ENCODE peak calls at places on chromosomes 2 and 18, in four cellular contexts. W, T, N and K are unnamed samples.

GRCh38 chr2:237207641-237208040 is 122.0 kb downstream of the COPS8 start:
- DNase-seq in N (peak), W (peak), T (no peak), K (no peak)

GRCh38 chr2:32652555-32653209 is 24.8 kb downstream of the TTC27 start:
- DNase-seq in T (no peak), N (no peak), W (no peak), K (no peak)

GRCh38 chr2:132463719-132464118 is 47.1 kb downstream of the GPR39 start:
- DNase-seq in W (no peak), N (no peak), T (no peak), K (no peak)

GRCh38 chr2:218263817-218264611 is 3.2 kb downstream of the GPBAR1 start:
- DNase-seq in W (no peak), T (no peak), N (peak), K (no peak)

GRCh38 chr2:74530239-74531161 is 767 bp downstream of the HTRA2 start:
- DNase-seq in W (no peak), T (peak), N (peak), K (peak)

GRCh38 chr2:5915926-5916325 is 223.7 kb downstream of the SOX11 start:
- DNase-seq in T (no peak), N (no peak), W (no peak), K (no peak)

GRCh38 chr2:227462463-227462951 is 9.4 kb upstream of the AGFG1 start:
- DNase-seq in W (no peak), N (no peak), T (no peak), K (no peak)

GRCh38 chr2:172927381-172928357 is 148.0 kb upstream of the MAP3K20 start:
- DNase-seq in T (no peak), N (peak), W (peak), K (no peak)

GRCh38 chr2:202023198-202023903 is 10.3 kb upstream of the FZD7 start:
- DNase-seq in T (no peak), W (no peak), N (peak), K (no peak)

GRCh38 chr2:46954951-46955571 is 39.5 kb upstream of the MCFD2 start:
- DNase-seq in T (no peak), N (no peak), W (peak), K (no peak)

GRCh38 chr2:112767693-112768380 is 3.4 kb upstream of the CKAP2L start:
- DNase-seq in W (no peak), N (no peak), T (no peak), K (no peak)

GRCh38 chr2:112768432-112768831 is 4.0 kb upstream of the CKAP2L start:
- DNase-seq in N (no peak), W (no peak), T (no peak), K (no peak)

GRCh38 chr2:112762276-112762675 is 2.1 kb downstream of the CKAP2L start:
- DNase-seq in N (no peak), T (no peak), W (no peak), K (no peak)

GRCh38 chr2:112765251-112765650 is 842 bp upstream of the CKAP2L start:
- DNase-seq in N (no peak), W (no peak), T (no peak), K (no peak)

GRCh38 chr2:112764071-112765044 is at the start of gene CKAP2L:
- DNase-seq in T (peak), W (peak), N (peak), K (peak)
- TF ChIP-seq CTCF in T (no peak), W (peak), N (no peak), K (no peak)

GRCh38 chr2:188382107-188382506 is 90.4 kb downstream of the GULP1 start:
- DNase-seq in W (no peak), T (no peak), N (no peak), K (no peak)
- H3K27ac ChIP-seq in W (no peak), T (no peak), N (peak), K (no peak)

GRCh38 chr2:96921561-96922303 is 51.9 kb upstream of the SEMA4C start:
- DNase-seq in W (no peak), N (no peak), T (no peak), K (no peak)

GRCh38 chr2:96923810-96924774 is 54.2 kb upstream of the SEMA4C start:
- DNase-seq in T (no peak), W (no peak), N (no peak), K (no peak)

GRCh38 chr2:96924775-96925747 is 55.2 kb upstream of the SEMA4C start:
- DNase-seq in T (no peak), N (no peak), W (no peak), K (no peak)

GRCh38 chr2:96920801-96921560 is 51.1 kb upstream of the SEMA4C start:
- DNase-seq in W (no peak), T (no peak), N (no peak), K (no peak)

GRCh38 chr2:96923201-96923600 is 53.3 kb upstream of the SEMA4C start:
- DNase-seq in T (no peak), W (no peak), N (no peak), K (no peak)
- TF ChIP-seq CTCF in T (no peak), W (no peak), N (no peak), K (no peak)

GRCh38 chr2:94982156-94982555 is 43.4 kb upstream of the MAL start:
- DNase-seq in N (no peak), T (no peak), W (no peak), K (no peak)

GRCh38 chr2:94979406-94980375 is 45.8 kb upstream of the MAL start:
- DNase-seq in W (peak), N (no peak), T (no peak), K (no peak)

GRCh38 chr2:94984964-94985575 is 40.4 kb upstream of the MAL start:
- DNase-seq in N (no peak), W (no peak), T (no peak), K (no peak)

GRCh38 chr2:94980406-94980805 is 45.1 kb upstream of the MAL start:
- DNase-seq in W (no peak), T (no peak), N (no peak), K (no peak)

DNA sequence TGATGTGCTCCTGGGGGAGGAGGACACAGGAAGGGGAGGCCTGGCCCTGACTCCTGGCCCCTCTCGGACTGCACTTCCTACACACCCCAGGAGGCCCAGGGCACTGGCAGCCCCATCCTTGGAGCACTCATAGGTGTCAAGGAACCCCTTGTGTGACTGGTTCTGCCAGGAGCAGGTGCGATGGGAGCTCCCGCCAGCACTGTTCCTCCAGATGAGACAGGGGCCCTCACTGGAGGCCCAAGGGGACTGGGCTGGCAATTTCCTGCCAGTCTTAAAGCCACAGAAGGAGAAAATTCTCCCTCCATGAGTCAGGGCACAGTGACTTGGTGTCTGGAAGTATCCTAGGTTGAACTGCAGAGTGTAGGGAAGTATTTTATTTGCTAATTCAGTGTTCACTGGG is 42.8 kb upstream of the MAL start:
- DNase-seq in T (no peak), W (no peak), N (no peak), K (no peak)
- H3K27ac ChIP-seq in T (no peak), W (no peak), N (no peak), K (no peak)

GRCh38 chr2:199693861-199694260 is 157.1 kb downstream of the FTCDNL1 start:
- DNase-seq in N (no peak), W (no peak), T (no peak), K (no peak)
- TF ChIP-seq CTCF in N (no peak), W (no peak), T (no peak), K (no peak)

DNA sequence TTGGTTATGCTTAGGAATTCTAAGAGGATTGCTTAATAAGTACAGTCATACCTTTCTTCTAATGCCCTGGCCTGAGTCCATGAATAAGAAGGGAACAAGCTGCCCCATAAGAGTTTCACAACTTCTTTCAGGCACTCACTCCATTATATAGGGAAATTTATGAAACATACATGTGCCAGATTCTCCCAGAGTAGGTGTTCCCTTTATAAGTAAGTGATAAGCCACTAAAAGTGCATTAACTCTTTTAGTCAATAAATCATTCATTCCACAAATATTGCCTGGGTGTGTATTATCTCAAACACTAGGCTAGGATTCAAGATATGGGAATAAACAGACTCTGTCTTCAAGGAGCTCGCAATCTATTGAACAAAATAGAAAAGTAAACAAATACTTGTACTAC is 84.5 kb upstream of the RBBP8 start:
- DNase-seq in T (no peak), W (peak), N (no peak), K (no peak)
- H3K27ac ChIP-seq in T (no peak), W (no peak), N (no peak), K (no peak)

DNA sequence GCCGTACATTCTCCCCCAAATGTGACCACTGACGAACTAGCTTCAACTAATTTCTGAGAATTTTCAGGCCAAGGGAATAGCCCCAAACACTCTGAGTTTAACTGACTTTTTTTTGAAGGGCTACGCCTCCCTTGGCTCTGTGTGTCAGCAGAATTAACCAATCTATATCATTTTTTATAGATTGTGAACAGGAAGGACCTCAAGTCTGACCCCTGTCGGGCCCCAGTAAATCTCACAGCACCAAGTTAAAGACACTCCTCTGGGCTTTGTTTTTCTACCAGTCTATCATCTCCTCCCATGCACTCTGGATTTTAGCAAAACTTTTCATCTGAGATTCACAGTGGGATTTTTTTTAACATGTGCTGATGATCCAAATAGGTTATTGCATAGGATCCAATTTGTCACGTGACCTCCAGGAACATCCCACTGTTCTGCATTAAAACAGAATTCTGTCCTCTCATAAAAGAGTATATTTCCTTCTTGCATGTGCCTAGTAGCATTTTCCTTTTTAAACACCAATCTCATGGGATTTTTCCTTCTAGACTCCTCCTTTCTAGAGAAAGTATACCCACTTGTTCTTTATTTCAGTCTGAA is 307.1 kb downstream of the OSR1 start:
- DNase-seq in T (no peak), N (no peak), W (no peak), K (no peak)
- TF ChIP-seq CTCF in T (no peak), N (no peak), W (no peak), K (no peak)